ENCODE peak calls at places on chromosome 21, in eight cellular contexts. N is heart left ventricle, S is ascending aorta, J is cardiac fibroblast, B is kidney, U is lower lobe of right lung, I is mammary epithelial cell, F is DND-41. Q is an unnamed sample.

GRCh38 chr21:43879348-43880110 is 14.5 kb downstream of the AGPAT3 start:
- DNase-seq in N (no peak), S (no peak), J (no peak), B (no peak), U (no peak), I (no peak), F (no peak), Q (no peak)

GRCh38 chr21:26107439-26107838 is 63.1 kb downstream of the APP start:
- DNase-seq in N (no peak), S (no peak), J (no peak), B (no peak), U (no peak), I (no peak), F (no peak), Q (no peak)

GRCh38 chr21:44653123-44653522 is 1.3 kb downstream of the KRTAP12-4 start:
- DNase-seq in N (no peak), S (no peak), J (no peak), B (no peak), U (no peak), I (no peak), F (no peak), Q (no peak)

GRCh38 chr21:18499761-18500376 is 96.3 kb upstream of the TMPRSS15 start:
- DNase-seq in N (no peak), S (no peak), J (peak), B (no peak), U (no peak), I (no peak), F (peak), Q (peak)

GRCh38 chr21:17348357-17348756 is 164.5 kb upstream of the CXADR start:
- DNase-seq in N (no peak), S (no peak), J (no peak), B (no peak), U (no peak), I (no peak), F (no peak), Q (no peak)

GRCh38 chr21:14977814-14978213 is 87.0 kb downstream of the NRIP1 start:
- DNase-seq in N (no peak), S (no peak), J (no peak), B (no peak), U (no peak), I (no peak), F (no peak), Q (no peak)

GRCh38 chr21:18049461-18049860 is 195.2 kb upstream of the CHODL start:
- DNase-seq in N (no peak), S (no peak), J (no peak), B (no peak), U (no peak), I (no peak), F (no peak), Q (no peak)

GRCh38 chr21:41222247-41223068 is 54.5 kb downstream of the BACE2 start:
- DNase-seq in N (no peak), S (no peak), J (no peak), B (no peak), U (no peak), I (no peak), F (no peak), Q (peak)

GRCh38 chr21:44006656-44007055 is 5.5 kb upstream of the TRAPPC10 start:
- DNase-seq in N (peak), S (no peak), J (peak), B (no peak), U (peak), I (no peak), F (no peak), Q (peak)

GRCh38 chr21:22364163-22364562 is 1366.0 kb downstream of the NCAM2 start:
- DNase-seq in N (no peak), S (no peak), J (no peak), B (no peak), U (no peak), I (no peak), F (no peak), Q (no peak)

GRCh38 chr21:44949161-44950015 is 9.6 kb downstream of the SLX9 start:
- DNase-seq in N (peak), S (peak), J (peak), B (peak), U (peak), I (peak), F (peak), Q (peak)

GRCh38 chr21:14259669-14260458 is 43.9 kb downstream of the RBM11 start:
- DNase-seq in N (no peak), S (no peak), J (peak), B (no peak), U (no peak), I (peak), F (no peak), Q (peak)

GRCh38 chr21:17512245-17513213 is at the start of gene CXADR:
- DNase-seq in N (peak), S (no peak), J (peak), B (peak), U (peak), I (peak), F (no peak), Q (no peak)

GRCh38 chr21:14987370-14988170 is 77.2 kb downstream of the NRIP1 start:
- DNase-seq in N (no peak), S (no peak), J (no peak), B (no peak), U (no peak), I (no peak), F (no peak), Q (no peak)

GRCh38 chr21:37579356-37579755 is 212.8 kb downstream of the DYRK1A start:
- DNase-seq in N (no peak), S (no peak), J (no peak), B (no peak), U (no peak), I (no peak), F (no peak), Q (no peak)

GRCh38 chr21:42668620-42669019 is 15.2 kb downstream of the PDE9A start:
- DNase-seq in N (no peak), S (no peak), J (no peak), B (peak), U (no peak), I (no peak), F (no peak), Q (no peak)
- H3K4me3 ChIP-seq in N (no peak), S (no peak), J (no peak), B (no peak), U (no peak), I (no peak), F (no peak), Q (no peak)

GRCh38 chr21:33997432-33997831 is 75.9 kb upstream of the MRPS6 start:
- DNase-seq in N (no peak), S (no peak), J (no peak), B (no peak), U (no peak), I (no peak), F (no peak), Q (no peak)

GRCh38 chr21:33989440-33989839 is 73.8 kb upstream of the ATP5PO start:
- DNase-seq in N (no peak), S (no peak), J (no peak), B (no peak), U (no peak), I (no peak), F (no peak), Q (no peak)

GRCh38 chr21:33994373-33994772 is 78.8 kb upstream of the ATP5PO start:
- DNase-seq in N (no peak), S (no peak), J (no peak), B (no peak), U (no peak), I (no peak), F (no peak), Q (no peak)

GRCh38 chr21:33991091-33991490 is 75.5 kb upstream of the ATP5PO start:
- DNase-seq in N (no peak), S (no peak), J (no peak), B (no peak), U (no peak), I (no peak), F (no peak), Q (no peak)

DNA sequence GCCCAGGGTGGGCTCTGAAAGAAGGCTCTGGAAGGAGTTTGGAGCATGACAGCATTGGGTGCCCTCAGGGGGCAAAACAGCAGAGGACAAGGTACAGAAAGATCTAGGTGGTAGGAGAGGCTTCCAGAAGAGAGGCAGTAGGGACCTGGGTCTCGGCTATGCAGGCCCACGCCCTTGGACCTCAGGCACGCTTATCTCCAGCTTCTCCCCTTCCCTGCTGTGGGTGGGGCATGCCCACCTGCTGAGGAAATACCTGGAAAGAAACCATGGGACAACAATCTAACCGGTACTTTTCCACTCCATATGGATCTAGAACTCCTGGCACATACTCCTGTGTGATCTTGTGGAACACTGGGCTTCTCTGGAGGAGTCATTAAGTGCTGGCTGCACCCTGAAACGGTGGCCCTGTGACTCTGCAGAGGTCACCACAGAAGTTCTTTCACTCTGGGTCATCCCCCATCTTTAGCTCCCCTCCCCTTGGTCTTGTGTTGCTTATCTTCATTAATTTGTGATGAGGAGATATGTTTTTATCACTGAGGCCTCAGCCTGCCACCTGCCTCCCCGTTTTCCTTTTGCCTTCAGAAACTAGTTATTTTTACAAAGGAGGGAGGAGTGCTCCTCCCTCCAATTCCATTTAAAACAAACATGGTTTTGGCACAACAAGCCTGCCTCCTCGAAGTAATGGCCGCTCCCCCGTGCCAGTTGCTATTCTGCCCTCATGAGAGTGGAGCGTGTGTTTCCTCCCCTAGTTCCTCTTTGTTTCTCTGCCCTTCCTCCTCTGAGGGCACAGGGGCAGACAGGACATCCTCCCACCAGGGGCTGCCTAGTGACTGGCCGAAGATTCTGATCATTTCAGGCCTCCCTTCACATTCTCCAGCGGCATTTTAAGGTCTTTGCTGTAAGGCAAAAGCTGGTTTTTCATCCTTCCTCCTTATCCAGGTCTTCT is 78.0 kb upstream of the ATP5PO start:
- DNase-seq in N (no peak), S (no peak), J (no peak), B (no peak), U (no peak), I (no peak), F (no peak), Q (no peak)
- TF ChIP-seq CTCF in N (no peak), S (no peak), J (no peak), B (no peak), U (no peak), I (no peak), F (no peak), Q (no peak)

DNA sequence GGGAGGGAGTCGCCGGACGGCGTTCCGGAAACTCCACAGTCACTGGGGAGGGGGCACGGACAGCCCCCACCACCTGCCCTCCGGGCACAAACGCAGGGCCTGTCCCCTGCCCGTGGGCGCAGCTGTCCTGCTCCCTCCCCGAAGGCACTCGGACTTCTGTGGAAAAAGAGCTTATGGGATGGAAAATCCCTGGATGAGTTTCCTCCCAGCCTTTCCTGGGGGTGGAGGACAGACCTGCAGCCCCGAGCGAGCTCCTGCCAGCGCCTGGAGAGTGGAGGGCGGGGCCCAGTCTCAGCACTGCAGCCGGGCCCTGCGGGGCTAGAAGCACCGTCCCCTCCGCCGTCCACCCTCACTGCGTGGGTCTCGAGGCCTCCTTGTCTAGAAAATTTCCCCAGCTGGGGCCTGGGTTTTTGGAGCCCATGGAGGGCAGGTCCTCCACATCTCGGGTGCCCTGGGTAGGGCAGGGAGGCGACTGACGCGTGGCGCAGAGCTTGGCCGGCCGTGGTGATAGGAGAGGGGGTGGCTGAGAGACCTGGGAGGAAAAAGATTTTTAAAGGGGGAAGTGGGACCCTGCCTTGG is 6.5 kb upstream of the COL6A1 start:
- DNase-seq in N (peak), S (no peak), J (peak), B (peak), U (peak), I (peak), F (no peak), Q (peak)
- H3K4me3 ChIP-seq in N (no peak), S (peak), J (no peak), B (peak), U (peak), I (no peak), F (no peak), Q (peak)

GRCh38 chr21:27796106-27796505 is 829.2 kb upstream of the ADAMTS5 start:
- DNase-seq in N (no peak), S (no peak), J (peak), B (no peak), U (no peak), I (no peak), F (no peak), Q (peak)
- TF ChIP-seq CTCF in N (no peak), S (no peak), J (no peak), B (no peak), U (no peak), I (no peak), F (no peak), Q (no peak)